ENCODE peak calls at places on chromosomes 6 and 20, in six cellular contexts. D, V, O, I, U and L are unnamed samples.

GRCh38 chr6:41367700-41368099 is 32.3 kb downstream of the NCR2 start:
- DNase-seq in D (no peak), V (peak; percentile 37), O (peak; percentile 42), I (no peak), U (peak; percentile 28), L (peak; percentile 32)

GRCh38 chr20:36572701-36573102 is 695 bp upstream of the TGIF2 start:
- DNase-seq in D (no peak), V (no peak), O (peak; percentile 46), I (peak; percentile 54), U (no peak), L (peak; percentile 56)

GRCh38 chr6:170131351-170131750 is 159.5 kb downstream of the DLL1 start:
- DNase-seq in D (no peak), V (no peak), O (no peak), I (no peak), U (no peak), L (no peak)

GRCh38 chr6:149859368-149859767 is 4.8 kb downstream of the LRP11 start:
- DNase-seq in D (no peak), V (no peak), O (peak; percentile 72), I (no peak), U (no peak), L (no peak)

GRCh38 chr20:32449890-32450401 is 91.8 kb downstream of the ASXL1 start:
- DNase-seq in D (no peak), V (no peak), O (no peak), I (no peak), U (no peak), L (peak; percentile 17)

GRCh38 chr6:155278319-155279049 is 14.7 kb downstream of the CLDN20 start:
- DNase-seq in D (no peak), V (no peak), O (no peak), I (no peak), U (no peak), L (no peak)

GRCh38 chr6:116436586-116436985 is 24.6 kb upstream of the CALHM6 start:
- DNase-seq in D (no peak), V (no peak), O (no peak), I (no peak), U (no peak), L (no peak)

GRCh38 chr6:150091466-150091865 is 22.5 kb upstream of the ULBP3 start:
- DNase-seq in D (no peak), V (no peak), O (peak; percentile 38), I (no peak), U (no peak), L (no peak)

GRCh38 chr6:25041676-25042598 is 106.2 kb upstream of the RIPOR2 start:
- DNase-seq in D (no peak), V (no peak), O (no peak), I (peak; percentile 62), U (no peak), L (peak; percentile 28)

GRCh38 chr6:33739611-33740010 is 7.1 kb downstream of the IP6K3 start:
- DNase-seq in D (no peak), V (no peak), O (no peak), I (no peak), U (no peak), L (no peak)

GRCh38 chr6:33737267-33738026 is 9.3 kb downstream of the IP6K3 start:
- DNase-seq in D (no peak), V (no peak), O (no peak), I (no peak), U (peak; percentile 59), L (no peak)

GRCh38 chr6:33740204-33740608 is 6.5 kb downstream of the IP6K3 start:
- DNase-seq in D (no peak), V (no peak), O (no peak), I (no peak), U (peak; percentile 50), L (no peak)

GRCh38 chr6:33738879-33739278 is 7.8 kb downstream of the IP6K3 start:
- DNase-seq in D (no peak), V (no peak), O (no peak), I (no peak), U (no peak), L (no peak)

DNA sequence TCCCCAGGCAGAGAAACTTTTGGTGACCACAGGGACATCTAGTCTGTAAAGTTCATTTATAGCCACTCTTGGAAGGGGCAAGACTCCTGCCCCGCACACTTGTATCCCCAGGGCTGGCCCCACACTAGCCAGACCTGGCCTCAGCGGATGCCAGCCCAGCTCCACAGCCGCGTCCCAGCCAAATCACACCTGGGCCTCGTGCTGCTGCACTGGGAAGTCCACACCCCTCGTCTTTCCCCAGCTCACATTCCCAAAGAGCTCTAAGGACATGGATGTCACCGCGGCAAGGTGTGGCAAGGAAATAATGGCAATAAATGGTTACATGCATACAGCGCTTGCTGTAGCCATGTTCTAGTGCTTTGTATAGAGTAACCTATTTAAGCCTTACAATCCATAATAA is 8.6 kb downstream of the IP6K3 start:
- DNase-seq in D (no peak), V (no peak), O (no peak), I (no peak), U (no peak), L (no peak)
- TF ChIP-seq CTCF in D (no peak), V (no peak), O (no peak), I (no peak), U (no peak), L (no peak)

DNA sequence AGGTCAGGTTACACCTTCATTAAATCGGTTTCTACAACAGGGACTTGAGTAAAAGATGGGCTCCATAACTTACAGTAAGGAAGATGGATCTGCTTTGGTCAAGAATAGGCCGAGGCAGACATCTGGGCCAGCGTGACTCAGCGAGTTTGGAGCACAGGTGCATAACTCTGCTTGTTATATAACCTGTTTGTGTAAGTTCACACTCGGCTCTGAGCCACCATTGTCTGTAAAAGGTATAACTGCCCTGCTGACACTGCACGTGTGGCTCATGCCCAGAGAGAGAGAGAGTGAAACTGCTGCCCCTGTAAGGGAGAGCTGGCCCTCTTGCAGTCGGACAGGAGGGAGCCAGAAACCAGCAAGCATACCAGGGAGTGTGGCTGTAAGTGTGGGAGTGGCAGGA is 737.9 kb upstream of the SLC35B3 start:
- DNase-seq in D (no peak), V (no peak), O (no peak), I (no peak), U (no peak), L (no peak)
- TF ChIP-seq CTCF in D (no peak), V (no peak), O (no peak), I (no peak), U (no peak), L (no peak)

GRCh38 chr6:43769526-43770416 is at the start of gene VEGFA:
- DNase-seq in D (peak; percentile 93), V (peak; percentile 91), O (peak; percentile 83), I (peak; percentile 87), U (peak; percentile 91), L (peak; percentile 97)
- TF ChIP-seq CTCF in D (peak; percentile 95), V (peak; percentile 91), O (peak; percentile 98), I (peak; percentile 98), U (peak; percentile 98), L (peak; percentile 99)

GRCh38 chr20:62208805-62209755 is 11.0 kb downstream of the HRH3 start:
- DNase-seq in D (peak; percentile 25), V (no peak), O (no peak), I (no peak), U (no peak), L (no peak)

GRCh38 chr20:62211769-62212288 is 8.2 kb downstream of the HRH3 start:
- DNase-seq in D (no peak), V (no peak), O (no peak), I (no peak), U (no peak), L (no peak)

GRCh38 chr20:62209850-62210495 is 10.1 kb downstream of the HRH3 start:
- DNase-seq in D (peak; percentile 16), V (no peak), O (no peak), I (no peak), U (no peak), L (no peak)

GRCh38 chr20:62211216-62211615 is 8.9 kb downstream of the HRH3 start:
- DNase-seq in D (no peak), V (no peak), O (no peak), I (no peak), U (no peak), L (no peak)

GRCh38 chr20:62210496-62210855 is 9.6 kb downstream of the HRH3 start:
- DNase-seq in D (no peak), V (no peak), O (no peak), I (no peak), U (no peak), L (no peak)
- TF ChIP-seq CTCF in D (no peak), V (no peak), O (no peak), I (no peak), U (no peak), L (no peak)

DNA sequence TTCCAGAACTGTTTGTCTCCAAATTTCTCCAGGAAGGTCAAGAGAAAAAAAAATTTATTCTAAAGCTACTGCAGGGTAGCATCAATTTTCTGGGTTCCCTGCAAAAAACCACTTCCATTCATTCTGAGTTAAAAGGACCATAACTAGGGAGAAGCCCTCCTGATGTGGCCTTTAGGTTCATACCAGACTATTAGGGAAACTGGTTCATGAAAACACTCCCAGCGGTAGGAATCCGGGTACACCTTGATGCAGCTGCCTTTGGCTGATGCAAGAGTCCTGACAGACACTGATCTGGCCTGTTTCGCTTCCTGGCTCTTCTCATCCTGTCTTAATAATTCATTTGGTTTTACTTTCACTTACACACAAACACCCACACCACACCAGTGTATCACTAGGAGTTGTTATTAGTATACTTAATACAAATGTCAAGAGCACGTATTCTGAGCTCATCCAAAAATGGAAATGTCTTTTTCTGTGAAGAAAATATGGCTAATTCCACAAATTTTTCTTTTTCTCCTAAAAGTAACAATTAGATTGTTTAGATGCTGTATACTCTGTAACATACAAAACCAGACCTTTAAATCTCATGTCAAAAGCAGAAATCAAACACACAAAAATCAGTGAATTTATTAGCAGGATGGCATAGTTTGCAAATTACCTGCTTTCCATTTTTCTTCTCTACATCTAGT is 38.4 kb upstream of the ARHGAP18 start:
- DNase-seq in D (no peak), V (no peak), O (peak; percentile 47), I (peak; percentile 66), U (no peak), L (peak; percentile 59)
- TF ChIP-seq CTCF in D (no peak), V (no peak), O (no peak), I (no peak), U (no peak), L (no peak)

GRCh38 chr6:134437376-134437775 is 119.5 kb upstream of the SGK1 start:
- DNase-seq in D (peak; percentile 65), V (no peak), O (peak; percentile 53), I (no peak), U (no peak), L (peak; percentile 38)
- TF ChIP-seq CTCF in D (peak; percentile 17), V (no peak), O (no peak), I (no peak), U (peak; percentile 11), L (peak; percentile 21)

GRCh38 chr20:49519777-49520359 is 37.4 kb upstream of the KCNB1 start:
- DNase-seq in D (no peak), V (no peak), O (no peak), I (no peak), U (no peak), L (no peak)
- TF ChIP-seq CTCF in D (no peak), V (no peak), O (no peak), I (no peak), U (no peak), L (no peak)

DNA sequence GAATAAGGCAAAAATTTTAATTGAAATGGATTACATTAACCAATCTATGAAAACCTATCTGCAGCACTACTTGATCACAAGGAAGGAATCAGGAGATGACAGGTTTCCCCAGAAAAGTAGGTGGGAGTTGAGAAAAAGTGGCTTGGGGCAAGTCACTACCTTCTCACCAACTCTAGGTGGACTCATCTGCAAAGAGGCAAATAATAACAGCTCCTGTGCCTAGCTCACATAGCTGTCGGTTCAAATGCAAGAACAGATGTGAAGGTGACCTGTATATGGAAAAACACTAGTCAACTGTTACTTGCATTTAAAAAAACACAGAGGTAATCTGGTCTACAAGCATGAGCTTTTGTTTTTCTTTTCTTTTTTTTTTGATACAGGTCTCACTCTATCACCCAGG is 67.2 kb downstream of the POPDC3 start:
- DNase-seq in D (no peak), V (no peak), O (no peak), I (no peak), U (no peak), L (no peak)
- TF ChIP-seq CTCF in D (no peak), V (no peak), O (no peak), I (no peak), U (no peak), L (no peak)